ENCODE peak calls at places on chromosomes 3 and 15, in five cellular contexts. O, D, H, S and B are unnamed samples.

GRCh38 chr3:31871939-31872507 is 109.0 kb downstream of the OSBPL10 start:
- DNase-seq in O (no peak), D (no peak), H (no peak), S (no peak), B (no peak)

GRCh38 chr3:49653636-49654035 is 20.5 kb upstream of the APEH start:
- DNase-seq in O (no peak), D (no peak), H (no peak), S (no peak), B (no peak)

GRCh38 chr3:124896824-124897526 is 9.8 kb upstream of the ITGB5 start:
- DNase-seq in O (no peak), D (no peak), H (no peak), S (no peak), B (no peak)

GRCh38 chr3:124492824-124493223 is 237.4 kb upstream of the UMPS start:
- DNase-seq in O (peak; percentile 53), D (peak; percentile 54), H (peak; percentile 73), S (no peak), B (peak; percentile 49)

GRCh38 chr3:63908081-63908736 is 4.0 kb downstream of the SCAANT1 start:
- DNase-seq in O (no peak), D (no peak), H (peak; percentile 10), S (no peak), B (no peak)

GRCh38 chr3:127413318-127413673 is 125.5 kb upstream of the PRR20G start:
- DNase-seq in O (no peak), D (no peak), H (no peak), S (no peak), B (no peak)

GRCh38 chr3:52238193-52238760 is 681 bp downstream of the TWF2 start:
- DNase-seq in O (no peak), D (no peak), H (peak; percentile 89), S (no peak), B (no peak)

GRCh38 chr3:69357196-69357595 is 28.7 kb downstream of the FRMD4B start:
- DNase-seq in O (no peak), D (no peak), H (no peak), S (no peak), B (no peak)

GRCh38 chr3:183824761-183825379 is 507 bp downstream of the MAP6D1 start:
- DNase-seq in O (no peak), D (no peak), H (no peak), S (no peak), B (no peak)

GRCh38 chr3:191961529-191961928 is 500.6 kb downstream of the PYDC2 start:
- DNase-seq in O (no peak), D (no peak), H (no peak), S (no peak), B (no peak)

GRCh38 chr3:115004201-115005140 is 142.6 kb downstream of the ZBTB20 start:
- DNase-seq in O (no peak), D (no peak), H (no peak), S (no peak), B (no peak)

GRCh38 chr3:31917303-31917903 is 63.7 kb downstream of the OSBPL10 start:
- DNase-seq in O (no peak), D (no peak), H (no peak), S (peak; percentile 15), B (no peak)

GRCh38 chr15:83413054-83413719 is 34.0 kb upstream of the SH3GL3 start:
- DNase-seq in O (no peak), D (no peak), H (no peak), S (peak; percentile 20), B (no peak)

GRCh38 chr15:29638781-29639180 is 183.5 kb downstream of the TJP1 start:
- DNase-seq in O (no peak), D (peak; percentile 22), H (peak; percentile 24), S (no peak), B (no peak)

GRCh38 chr3:65583203-65583602 is 455.5 kb downstream of the MAGI1 start:
- DNase-seq in O (no peak), D (no peak), H (no peak), S (no peak), B (no peak)

GRCh38 chr3:52524258-52524751 is 9.4 kb downstream of the NT5DC2 start:
- DNase-seq in O (no peak), D (no peak), H (no peak), S (no peak), B (no peak)

GRCh38 chr3:172307143-172307560 is 141.1 kb downstream of the GHSR start:
- DNase-seq in O (peak; percentile 65), D (no peak), H (no peak), S (no peak), B (no peak)

GRCh38 chr15:82972990-82973389 is 13.0 kb upstream of the RAMAC start:
- DNase-seq in O (no peak), D (no peak), H (no peak), S (no peak), B (no peak)

GRCh38 chr15:69578792-69579587 is 126.4 kb downstream of the RPLP1 start:
- DNase-seq in O (no peak), D (no peak), H (no peak), S (no peak), B (no peak)

GRCh38 chr3:179652467-179653105 is at the start of gene USP13:
- DNase-seq in O (peak; percentile 44), D (peak; percentile 66), H (peak; percentile 51), S (no peak), B (peak; percentile 86)

GRCh38 chr3:64049832-64050231 is 26.5 kb upstream of the PSMD6 start:
- DNase-seq in O (no peak), D (no peak), H (no peak), S (no peak), B (no peak)

GRCh38 chr3:54755746-54756145 is 172.1 kb downstream of the LRTM1 start:
- DNase-seq in O (no peak), D (no peak), H (no peak), S (no peak), B (no peak)

DNA sequence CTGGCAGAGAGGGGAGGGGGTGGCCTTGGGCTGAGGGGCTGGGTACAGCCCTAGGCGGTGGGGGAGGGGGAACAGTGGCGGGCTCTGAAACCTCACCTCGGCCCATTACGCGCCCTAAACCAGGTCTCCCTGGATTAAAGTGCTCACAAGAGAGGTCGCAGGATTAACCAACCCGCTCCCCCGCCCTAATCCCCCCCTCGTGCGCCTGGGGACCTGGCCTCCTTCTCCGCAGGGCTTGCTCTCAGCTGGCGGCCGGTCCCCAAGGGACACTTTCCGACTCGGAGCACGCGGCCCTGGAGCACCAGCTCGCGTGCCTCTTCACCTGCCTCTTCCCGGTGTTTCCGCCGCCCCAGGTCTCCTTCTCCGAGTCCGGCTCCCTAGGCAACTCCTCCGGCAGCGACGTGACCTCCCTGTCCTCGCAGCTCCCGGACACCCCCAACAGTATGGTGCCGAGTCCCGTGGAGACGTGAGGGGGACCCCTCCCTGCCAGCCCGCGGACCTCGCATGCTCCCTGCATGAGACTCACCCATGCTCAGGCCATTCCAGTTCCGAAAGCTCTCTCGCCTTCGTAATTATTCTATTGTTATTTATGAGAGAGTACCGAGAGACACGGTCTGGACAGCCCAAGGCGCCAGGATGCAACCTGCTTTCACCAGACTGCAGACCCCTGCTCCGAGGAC is 4.9 kb downstream of the ISL2 start:
- DNase-seq in O (no peak), D (no peak), H (no peak), S (no peak), B (no peak)
- TF ChIP-seq EZH2 in O (no peak), D (no peak), H (no peak), S (no peak), B (no peak)

DNA sequence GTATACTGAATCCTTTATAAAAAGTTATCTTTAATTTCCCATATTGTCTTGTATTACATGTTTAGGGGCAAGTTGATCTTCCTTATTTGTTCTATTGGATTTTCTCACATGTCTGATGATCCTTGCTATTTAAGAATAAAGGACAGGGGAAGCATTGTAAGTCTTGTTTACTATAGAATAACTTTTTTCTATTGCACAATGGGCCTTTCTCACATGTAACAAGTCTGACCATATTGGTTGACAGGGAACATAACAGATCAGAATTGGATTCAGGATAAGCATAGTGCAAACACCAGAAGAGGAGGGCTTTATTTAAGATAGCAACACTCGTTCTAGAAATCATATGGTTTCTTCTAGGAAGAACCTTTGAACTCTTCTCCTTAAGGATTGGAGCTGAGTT is 257.9 kb upstream of the RBMS3 start:
- DNase-seq in O (no peak), D (no peak), H (no peak), S (no peak), B (no peak)
- TF ChIP-seq YY1 in O (no peak), D (no peak), H (no peak), S (no peak), B (no peak)

DNA sequence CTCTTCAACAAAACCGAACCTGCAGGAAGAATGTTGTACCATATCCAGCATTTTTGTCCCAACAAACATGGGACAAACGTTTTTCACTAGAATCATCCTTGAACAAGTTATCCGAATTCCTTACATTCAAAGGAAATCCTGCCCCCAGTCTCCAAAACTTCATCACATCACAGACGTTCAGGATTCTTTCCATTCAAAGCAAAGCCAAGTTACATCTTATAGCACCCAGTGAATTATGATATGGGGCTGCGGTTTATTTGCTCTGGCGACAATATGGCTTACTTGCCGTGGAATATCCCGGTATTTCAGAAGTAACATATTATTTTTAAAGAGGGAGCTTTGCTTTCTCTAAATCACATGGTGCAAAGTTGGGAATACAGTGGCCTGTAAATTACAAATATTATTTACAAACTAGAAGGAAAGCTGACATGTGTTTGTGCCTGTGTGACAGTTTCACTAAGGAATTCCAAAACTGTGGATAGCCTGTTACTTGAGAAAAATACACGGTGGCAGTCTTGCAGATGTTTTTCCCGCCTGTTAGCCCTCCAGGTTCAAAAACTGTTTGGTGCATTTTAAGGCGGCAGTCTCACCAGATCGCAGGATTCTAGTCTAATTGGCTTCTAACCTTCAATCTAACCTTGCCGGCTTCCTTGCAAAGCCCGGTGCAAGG is 763 bp upstream of the MBNL1 start:
- DNase-seq in O (no peak), D (no peak), H (no peak), S (no peak), B (no peak)
- TF ChIP-seq SRF in O (no peak), D (no peak), H (no peak), S (no peak), B (no peak)

GRCh38 chr3:46709721-46710120 is 7.9 kb downstream of the PRSS50 start:
- DNase-seq in O (no peak), D (no peak), H (no peak), S (no peak), B (no peak)

GRCh38 chr3:46707601-46708011 is 6.4 kb downstream of the TMIE start:
- DNase-seq in O (no peak), D (no peak), H (no peak), S (no peak), B (no peak)

GRCh38 chr3:46706771-46707582 is 5.8 kb downstream of the TMIE start:
- DNase-seq in O (no peak), D (no peak), H (no peak), S (no peak), B (no peak)

GRCh38 chr3:46709147-46709654 is 8.0 kb downstream of the TMIE start:
- DNase-seq in O (no peak), D (no peak), H (no peak), S (no peak), B (no peak)

DNA sequence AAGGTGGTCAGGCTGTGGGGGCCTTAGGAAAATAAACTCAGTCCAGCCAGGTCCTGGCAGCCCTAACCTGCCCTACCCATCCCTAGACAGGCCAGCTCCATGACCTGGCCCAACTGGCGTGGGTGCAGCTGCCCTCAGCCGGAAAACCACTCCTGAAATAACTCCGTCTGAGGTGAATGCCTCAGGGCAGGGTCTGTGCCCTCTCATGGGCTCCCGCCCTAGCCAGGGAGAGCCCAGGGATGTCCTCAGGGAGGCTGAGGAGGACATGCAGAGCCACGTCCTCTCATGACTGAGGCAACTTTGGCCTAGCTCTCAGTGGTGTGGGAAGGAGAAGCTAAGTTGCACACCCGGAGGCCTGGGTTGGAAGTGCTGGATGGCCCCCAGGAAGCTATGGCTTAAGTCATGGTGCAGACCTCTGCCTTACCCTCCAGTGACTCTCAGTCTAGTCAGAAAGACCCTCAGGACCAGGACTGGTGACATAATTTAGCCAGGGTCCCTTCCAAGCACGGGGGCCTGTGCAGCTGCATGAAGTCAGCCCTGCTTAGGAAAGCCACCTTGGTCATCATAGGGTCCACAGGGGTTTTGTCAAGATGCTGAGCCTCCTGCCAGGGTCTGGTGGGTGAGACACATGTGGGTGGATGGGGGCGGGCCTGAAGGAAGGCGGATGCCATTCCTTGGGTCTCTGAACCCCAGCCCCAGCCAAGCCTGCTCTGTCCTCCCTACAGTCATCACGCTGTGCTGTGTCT is 7.4 kb downstream of the TMIE start:
- DNase-seq in O (no peak), D (no peak), H (no peak), S (no peak), B (no peak)
- TF ChIP-seq EZH2 in O (no peak), D (no peak), H (no peak), S (no peak), B (no peak)